ENCODE peak calls at places on chromosomes 16 and 17, in four cellular contexts. T, Y, N and P are unnamed samples.

GRCh38 chr16:82187829-82188228 is 17.8 kb upstream of the MPHOSPH6 start:
- ATAC-seq in T (no peak), Y (no peak), N (peak; percentile 36), P (no peak)

GRCh38 chr17:28745052-28745776 is 1.4 kb downstream of the TRAF4 start:
- ATAC-seq in T (no peak), Y (peak; percentile 1), N (peak; percentile 17), P (no peak)

GRCh38 chr17:69058165-69058564 is 2.6 kb downstream of the ABCA9 start:
- ATAC-seq in T (no peak), Y (no peak), N (no peak), P (no peak)

GRCh38 chr16:75482434-75483205 is 12.6 kb downstream of the CHST6 start:
- ATAC-seq in T (no peak), Y (no peak), N (no peak), P (no peak)

GRCh38 chr17:35752945-35753764 is at the start of gene GAS2L2:
- ATAC-seq in T (no peak), Y (peak; percentile 8), N (no peak), P (no peak)

GRCh38 chr17:17044846-17045561 is 2.7 kb downstream of the MPRIP start:
- ATAC-seq in T (peak; percentile 44), Y (no peak), N (no peak), P (no peak)

GRCh38 chr16:11127610-11128195 is 128.3 kb downstream of the SOCS1 start:
- ATAC-seq in T (no peak), Y (no peak), N (no peak), P (no peak)

GRCh38 chr16:52487849-52488457 is 59.0 kb downstream of the TOX3 start:
- ATAC-seq in T (no peak), Y (no peak), N (no peak), P (no peak)

GRCh38 chr16:75053791-75054555 is 55.1 kb downstream of the ZNRF1 start:
- ATAC-seq in T (no peak), Y (no peak), N (no peak), P (no peak)

GRCh38 chr17:1239210-1239609 is 31.0 kb upstream of the BHLHA9 start:
- ATAC-seq in T (no peak), Y (no peak), N (no peak), P (no peak)

GRCh38 chr17:49513616-49514373 is 18.7 kb downstream of the NGFR start:
- ATAC-seq in T (no peak), Y (no peak), N (no peak), P (no peak)

GRCh38 chr17:47317119-47317518 is 6.6 kb upstream of the EFCAB13 start:
- ATAC-seq in T (no peak), Y (no peak), N (no peak), P (peak; percentile 58)

GRCh38 chr16:52743702-52744101 is 196.8 kb upstream of the TOX3 start:
- ATAC-seq in T (no peak), Y (no peak), N (no peak), P (no peak)